ENCODE peak calls at places on chromosomes 12 and 14, in nine cellular contexts. V is GM13977, T is AG04450, G is lung, X is fibroblast of lung, F is BE2C, Y is heart right ventricle, D is RWPE1, O is AG10803. R is an unnamed sample.

GRCh38 chr12:106328735-106329134 is 26.2 kb downstream of the TCP11L2 start:
- DNase-seq in O (no peak), X (no peak), G (no peak), F (no peak), V (no peak), Y (no peak), T (no peak), D (no peak), R (no peak)

GRCh38 chr12:9221476-9221875 is 13.3 kb upstream of the PZP start:
- DNase-seq in X (no peak), F (no peak), D (peak; percentile 64), Y (no peak), G (no peak), O (no peak), T (no peak), V (no peak), R (no peak)

GRCh38 chr12:85825751-85826150 is 10.5 kb downstream of the RASSF9 start:
- DNase-seq in D (no peak), X (peak; percentile 72), T (no peak), F (no peak), V (no peak), Y (no peak), O (no peak), G (no peak), R (no peak)

GRCh38 chr12:105084251-105085250 is at the start of gene ALDH1L2:
- DNase-seq in D (peak; percentile 70), X (peak; percentile 89), O (peak; percentile 95), T (peak; percentile 72), F (peak; percentile 96), V (peak; percentile 77), G (peak; percentile 86), Y (peak; percentile 87), R (peak; percentile 82)

GRCh38 chr12:18165422-18165871 is 75.5 kb upstream of the RERGL start:
- DNase-seq in V (peak; percentile 28), O (peak; percentile 36), Y (no peak), F (no peak), X (peak; percentile 63), G (no peak), D (no peak), T (no peak), R (peak; percentile 46)

GRCh38 chr12:120010661-120011230 is 21.7 kb downstream of the BICDL1 start:
- DNase-seq in D (no peak), G (no peak), V (no peak), Y (no peak), T (no peak), X (no peak), O (no peak), F (no peak), R (no peak)

GRCh38 chr14:42140831-42141279 is 534.2 kb downstream of the LRFN5 start:
- DNase-seq in D (peak; percentile 44), V (no peak), F (no peak), O (peak; percentile 44), X (peak; percentile 73), G (no peak), Y (no peak), T (peak; percentile 33), R (no peak)

GRCh38 chr12:92987846-92988621 is 58.9 kb upstream of the EEA1 start:
- DNase-seq in T (no peak), V (peak; percentile 40), O (no peak), X (no peak), G (peak; percentile 32), F (no peak), Y (peak; percentile 25), D (no peak), R (peak; percentile 55)

GRCh38 chr12:3630621-3631271 is 122.2 kb downstream of the CRACR2A start:
- DNase-seq in D (no peak), X (no peak), F (no peak), Y (no peak), T (no peak), O (no peak), G (no peak), V (no peak), R (no peak)

GRCh38 chr12:110108309-110109036 is 15.7 kb upstream of the IFT81 start:
- DNase-seq in F (no peak), O (no peak), Y (no peak), V (no peak), T (no peak), X (no peak), D (no peak), G (no peak), R (no peak)

GRCh38 chr12:132812631-132813305 is 15.9 kb downstream of the GOLGA3 start:
- DNase-seq in X (peak; percentile 86), V (no peak), D (no peak), O (peak; percentile 34), F (no peak), T (peak; percentile 36), G (no peak), Y (no peak), R (no peak)

GRCh38 chr12:118964988-118965387 is 16.4 kb upstream of the SRRM4 start:
- DNase-seq in X (no peak), D (no peak), F (no peak), O (no peak), V (no peak), Y (no peak), G (no peak), T (no peak), R (no peak)

GRCh38 chr12:121536058-121536928 is 44.5 kb downstream of the KDM2B start:
- DNase-seq in V (peak; percentile 92), T (peak; percentile 46), O (peak; percentile 76), F (peak; percentile 95), G (peak; percentile 80), X (peak; percentile 83), Y (peak; percentile 84), D (no peak), R (peak; percentile 92)

GRCh38 chr14:50231475-50232275 is at the start of gene SOS2:
- DNase-seq in D (peak; percentile 75), V (peak; percentile 90), G (peak; percentile 87), O (peak; percentile 81), X (peak; percentile 81), Y (peak; percentile 88), F (peak; percentile 94), T (peak; percentile 39), R (peak; percentile 93)

GRCh38 chr12:112294793-112295192 is 87.4 kb downstream of the HECTD4 start:
- DNase-seq in D (no peak), G (no peak), F (peak; percentile 13), Y (no peak), O (peak; percentile 13), V (no peak), T (no peak), X (no peak), R (no peak)

GRCh38 chr12:81022531-81022930 is 55.3 kb upstream of the ACSS3 start:
- DNase-seq in T (no peak), D (no peak), O (peak; percentile 3), F (no peak), G (no peak), X (peak; percentile 18), V (no peak), Y (no peak), R (no peak)

GRCh38 chr14:25350071-25350470 is 300.1 kb upstream of the STXBP6 start:
- DNase-seq in O (no peak), V (no peak), D (no peak), Y (no peak), F (no peak), G (no peak), X (no peak), T (no peak), R (no peak)

GRCh38 chr14:23372509-23372908 is at the start of gene IL25:
- DNase-seq in F (no peak), O (no peak), T (no peak), X (no peak), G (no peak), V (no peak), D (no peak), Y (no peak), R (no peak)

DNA sequence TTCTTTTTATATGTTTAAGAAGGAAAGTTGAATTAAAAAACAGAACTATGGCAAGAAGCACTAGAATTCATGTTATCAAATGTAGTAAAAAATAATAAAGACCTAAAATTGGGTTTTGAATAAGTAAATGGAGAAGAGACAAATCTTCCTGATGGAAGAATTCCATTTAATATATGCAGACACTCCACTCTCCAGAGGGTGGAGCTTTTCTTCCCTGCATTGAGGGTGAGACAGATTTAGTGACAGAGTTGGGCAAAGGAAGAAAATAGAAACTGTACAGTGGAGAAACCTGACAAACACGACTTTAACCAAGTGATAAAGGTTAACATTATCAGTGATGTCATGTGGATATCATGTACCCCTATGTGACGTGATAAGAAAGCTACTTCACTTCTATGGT is 217.6 kb downstream of the PRKD1 start:
- DNase-seq in V (no peak), X (no peak), G (no peak), Y (no peak), O (peak; percentile 3), T (no peak), D (no peak), F (no peak), R (no peak)
- TF ChIP-seq CTCF in V (no peak), X (no peak), G (no peak), Y (peak; percentile 39), O (peak; percentile 36), T (peak; percentile 39), D (no peak), F (no peak), R (no peak)

DNA sequence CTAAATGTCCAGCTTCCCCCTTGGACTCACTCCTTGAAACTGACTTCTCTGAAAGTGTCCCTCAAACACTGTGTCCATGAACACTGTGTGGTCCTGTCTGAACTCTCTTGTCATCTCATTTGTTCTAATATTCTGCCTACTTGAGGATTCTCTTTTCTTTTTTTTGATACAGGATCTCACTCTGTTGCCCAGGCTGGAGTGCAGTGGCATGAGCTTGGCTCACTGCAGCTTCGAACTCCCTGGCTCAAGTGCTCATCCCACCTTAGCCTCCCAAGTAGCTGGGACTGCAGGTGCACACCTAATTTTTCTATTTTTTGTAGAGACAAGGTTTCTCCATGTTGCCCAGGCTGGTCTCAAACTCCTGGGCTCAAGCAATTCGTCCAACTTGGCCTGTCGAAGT is 4.9 kb upstream of the HEBP1 start:
- DNase-seq in O (no peak), T (no peak), V (no peak), D (no peak), X (no peak), Y (no peak), G (no peak), F (no peak), R (no peak)
- TF ChIP-seq CTCF in O (no peak), T (no peak), V (no peak), D (no peak), X (no peak), Y (no peak), G (no peak), F (no peak), R (no peak)

GRCh38 chr12:5912437-5913334 is 32.4 kb downstream of the ANO2 start:
- DNase-seq in T (no peak), G (peak; percentile 19), V (no peak), O (no peak), D (no peak), Y (no peak), F (no peak), X (no peak), R (no peak)
- TF ChIP-seq CTCF in T (peak; percentile 38), G (no peak), V (no peak), O (peak; percentile 24), D (no peak), Y (no peak), F (peak; percentile 46), X (no peak), R (no peak)

DNA sequence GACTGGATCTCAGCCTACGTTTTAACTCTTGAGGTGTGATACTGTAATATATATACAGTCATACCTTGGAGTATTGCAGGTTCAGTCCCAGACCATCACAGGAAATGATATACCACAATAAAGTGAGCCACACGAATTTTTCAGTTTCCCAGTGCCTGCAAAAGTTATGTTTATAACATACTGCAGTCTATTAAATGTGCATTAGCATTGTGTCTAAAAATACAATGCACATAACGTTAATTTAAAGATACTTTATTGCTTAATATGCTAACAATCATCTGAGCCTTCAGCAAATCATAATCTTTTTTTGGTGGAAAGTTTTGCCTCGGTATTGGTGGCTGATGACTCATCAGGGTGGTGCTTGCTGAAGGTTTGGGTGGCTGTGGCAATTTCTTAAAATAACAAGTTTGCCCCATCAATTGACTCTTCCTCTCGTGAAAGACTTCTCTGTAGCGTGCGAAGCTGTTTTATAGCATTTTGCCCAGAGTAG is 18.9 kb downstream of the PYROXD1 start:
- DNase-seq in V (no peak), T (no peak), O (no peak), X (no peak), G (no peak), D (no peak), Y (no peak), F (no peak), R (no peak)
- TF ChIP-seq CTCF in V (no peak), T (no peak), O (no peak), X (no peak), G (no peak), D (no peak), Y (no peak), F (no peak), R (no peak)

R was measured in GM20000.